ENCODE peak calls at places on chromosome 3, in six cellular contexts. One of them, this sample, is unnamed.

GRCh38 chr3:141261472-141262171 is 30.0 kb downstream of the PXYLP1 start:
- DNase-seq in stimulated activated effector memory CD8-positive, alpha-beta T cell treated with anti-CD3 and anti-CD28 coated beads, Interleukin-12 subunit alpha, Interleukin-12 subunit beta, amount 100 ng/mL, for 72 hours: no peak
- DNase-seq in Calu3: no peak
- DNase-seq in psoas muscle: no peak
- DNase-seq in RCC 7860: no peak
- DNase-seq in HT1080: no peak
- DNase-seq in this sample: no peak

GRCh38 chr3:170751083-170751893 is 118.7 kb downstream of the RPL22L1 start:
- DNase-seq in stimulated activated effector memory CD8-positive, alpha-beta T cell treated with anti-CD3 and anti-CD28 coated beads, Interleukin-12 subunit alpha, Interleukin-12 subunit beta, amount 100 ng/mL, for 72 hours: no peak
- DNase-seq in Calu3: peak; percentile 70
- DNase-seq in psoas muscle: peak; percentile 53
- DNase-seq in RCC 7860: peak; percentile 75
- DNase-seq in HT1080: peak; percentile 99
- DNase-seq in this sample: no peak

GRCh38 chr3:30810617-30811016 is 83.8 kb downstream of the GADL1 start:
- DNase-seq in stimulated activated effector memory CD8-positive, alpha-beta T cell treated with anti-CD3 and anti-CD28 coated beads, Interleukin-12 subunit alpha, Interleukin-12 subunit beta, amount 100 ng/mL, for 72 hours: no peak
- DNase-seq in Calu3: no peak
- DNase-seq in psoas muscle: no peak
- DNase-seq in RCC 7860: no peak
- DNase-seq in HT1080: no peak
- DNase-seq in this sample: no peak

GRCh38 chr3:189349772-189350171 is 178.0 kb downstream of the TPRG1 start:
- DNase-seq in stimulated activated effector memory CD8-positive, alpha-beta T cell treated with anti-CD3 and anti-CD28 coated beads, Interleukin-12 subunit alpha, Interleukin-12 subunit beta, amount 100 ng/mL, for 72 hours: no peak
- DNase-seq in Calu3: no peak
- DNase-seq in psoas muscle: no peak
- DNase-seq in RCC 7860: no peak
- DNase-seq in HT1080: peak; percentile 40
- DNase-seq in this sample: no peak

GRCh38 chr3:98733778-98734281 is 29.3 kb upstream of the ST3GAL6 start:
- DNase-seq in stimulated activated effector memory CD8-positive, alpha-beta T cell treated with anti-CD3 and anti-CD28 coated beads, Interleukin-12 subunit alpha, Interleukin-12 subunit beta, amount 100 ng/mL, for 72 hours: no peak
- DNase-seq in Calu3: no peak
- DNase-seq in psoas muscle: no peak
- DNase-seq in RCC 7860: no peak
- DNase-seq in HT1080: peak; percentile 24
- DNase-seq in this sample: no peak

GRCh38 chr3:7667774-7668173 is 806.9 kb downstream of the GRM7 start:
- DNase-seq in stimulated activated effector memory CD8-positive, alpha-beta T cell treated with anti-CD3 and anti-CD28 coated beads, Interleukin-12 subunit alpha, Interleukin-12 subunit beta, amount 100 ng/mL, for 72 hours: no peak
- DNase-seq in Calu3: no peak
- DNase-seq in psoas muscle: no peak
- DNase-seq in RCC 7860: no peak
- DNase-seq in HT1080: no peak
- DNase-seq in this sample: no peak

GRCh38 chr3:72319202-72320095 is 528.8 kb downstream of the SHQ1 start:
- DNase-seq in stimulated activated effector memory CD8-positive, alpha-beta T cell treated with anti-CD3 and anti-CD28 coated beads, Interleukin-12 subunit alpha, Interleukin-12 subunit beta, amount 100 ng/mL, for 72 hours: no peak
- DNase-seq in Calu3: no peak
- DNase-seq in psoas muscle: no peak
- DNase-seq in RCC 7860: peak; percentile 16
- DNase-seq in HT1080: peak; percentile 58
- DNase-seq in this sample: no peak

GRCh38 chr3:35639251-35640185 is at the start of gene ARPP21:
- DNase-seq in stimulated activated effector memory CD8-positive, alpha-beta T cell treated with anti-CD3 and anti-CD28 coated beads, Interleukin-12 subunit alpha, Interleukin-12 subunit beta, amount 100 ng/mL, for 72 hours: no peak
- DNase-seq in Calu3: peak; percentile 21
- DNase-seq in psoas muscle: peak; percentile 77
- DNase-seq in RCC 7860: no peak
- DNase-seq in HT1080: peak; percentile 23
- DNase-seq in this sample: no peak

GRCh38 chr3:22296641-22297040 is 545.6 kb upstream of the ZNF385D start:
- DNase-seq in stimulated activated effector memory CD8-positive, alpha-beta T cell treated with anti-CD3 and anti-CD28 coated beads, Interleukin-12 subunit alpha, Interleukin-12 subunit beta, amount 100 ng/mL, for 72 hours: no peak
- DNase-seq in Calu3: no peak
- DNase-seq in psoas muscle: no peak
- DNase-seq in RCC 7860: no peak
- DNase-seq in HT1080: no peak
- DNase-seq in this sample: no peak

GRCh38 chr3:15055019-15055557 is 10.0 kb downstream of the MRPS25 start:
- DNase-seq in stimulated activated effector memory CD8-positive, alpha-beta T cell treated with anti-CD3 and anti-CD28 coated beads, Interleukin-12 subunit alpha, Interleukin-12 subunit beta, amount 100 ng/mL, for 72 hours: peak; percentile 45
- DNase-seq in Calu3: no peak
- DNase-seq in psoas muscle: no peak
- DNase-seq in RCC 7860: no peak
- DNase-seq in HT1080: no peak
- DNase-seq in this sample: no peak

GRCh38 chr3:113111308-113111707 is 100.0 kb upstream of the BOC start:
- DNase-seq in stimulated activated effector memory CD8-positive, alpha-beta T cell treated with anti-CD3 and anti-CD28 coated beads, Interleukin-12 subunit alpha, Interleukin-12 subunit beta, amount 100 ng/mL, for 72 hours: no peak
- DNase-seq in Calu3: peak; percentile 14
- DNase-seq in psoas muscle: no peak
- DNase-seq in RCC 7860: no peak
- DNase-seq in HT1080: peak; percentile 34
- DNase-seq in this sample: no peak